ENCODE peak calls at places on chromosomes 7 and 10, in ten cellular contexts. G, L, P, M, R, E, H, Q, J and D are unnamed samples.

GRCh38 chr7:7127773-7128172 is 54.6 kb upstream of the C1GALT1 start:
- DNase-seq in G (no peak), L (no peak), P (no peak), M (no peak), R (no peak), E (no peak), H (no peak), Q (no peak), J (no peak), D (no peak)

GRCh38 chr10:103238506-103239252 is 7.0 kb upstream of the RPEL1 start:
- DNase-seq in G (no peak), L (no peak), P (peak), M (no peak), R (no peak), E (no peak), H (peak), Q (peak), J (no peak), D (no peak)

GRCh38 chr7:75737856-75738603 is 711 bp downstream of the HIP1 start:
- DNase-seq in G (no peak), L (peak), P (no peak), M (no peak), R (no peak), E (no peak), H (peak), Q (no peak), J (no peak), D (no peak)

GRCh38 chr7:54944179-54944578 is 74.6 kb upstream of the EGFR start:
- DNase-seq in G (no peak), L (no peak), P (no peak), M (no peak), R (no peak), E (no peak), H (no peak), Q (no peak), J (no peak), D (peak)

GRCh38 chr7:121329460-121330052 is 756 bp downstream of the WNT16 start:
- DNase-seq in G (no peak), L (peak), P (no peak), M (no peak), R (peak), E (peak), H (peak), Q (peak), J (no peak), D (no peak)

GRCh38 chr7:14191686-14192098 is 202.2 kb upstream of the ETV1 start:
- DNase-seq in G (no peak), L (no peak), P (no peak), M (no peak), R (no peak), E (no peak), H (peak), Q (no peak), J (peak), D (no peak)

GRCh38 chr10:80541144-80541750 is 3.5 kb downstream of the SH2D4B start:
- DNase-seq in G (no peak), L (peak), P (peak), M (no peak), R (no peak), E (no peak), H (no peak), Q (no peak), J (no peak), D (no peak)

GRCh38 chr10:63430091-63430998 is 35.4 kb downstream of the JMJD1C start:
- DNase-seq in G (no peak), L (no peak), P (peak), M (no peak), R (no peak), E (no peak), H (peak), Q (no peak), J (peak), D (no peak)

GRCh38 chr10:13160934-13161266 is 458 bp upstream of the MCM10 start:
- DNase-seq in G (no peak), L (no peak), P (no peak), M (no peak), R (no peak), E (no peak), H (no peak), Q (no peak), J (no peak), D (no peak)

GRCh38 chr7:143329471-143330170 is 13.7 kb downstream of the CLCN1 start:
- DNase-seq in G (no peak), L (no peak), P (no peak), M (no peak), R (no peak), E (no peak), H (no peak), Q (no peak), J (no peak), D (no peak)

GRCh38 chr7:156943091-156944041 is 6.1 kb upstream of the NOM1 start:
- DNase-seq in G (no peak), L (no peak), P (no peak), M (no peak), R (no peak), E (peak), H (no peak), Q (no peak), J (no peak), D (no peak)

GRCh38 chr7:150324366-150324961 is 1.1 kb upstream of the ACTR3C start:
- DNase-seq in G (no peak), L (no peak), P (peak), M (no peak), R (no peak), E (peak), H (peak), Q (no peak), J (peak), D (no peak)

GRCh38 chr7:141590666-141591065 is 39.5 kb downstream of the AGK start:
- DNase-seq in G (no peak), L (no peak), P (peak), M (no peak), R (no peak), E (no peak), H (no peak), Q (no peak), J (no peak), D (no peak)